ENCODE peak calls at places on chromosomes 16 and 17, in ten cellular contexts. O, K, Z, R, W, G, S, P, M and A are unnamed samples.

GRCh38 chr16:30876867-30877266 is 17.0 kb downstream of the BCL7C start:
- DNase-seq in R (no peak), O (no peak), M (no peak), G (no peak), S (no peak), K (peak), Z (no peak), P (no peak), W (no peak), A (no peak)

GRCh38 chr17:47279062-47279801 is 25.6 kb downstream of the ITGB3 start:
- DNase-seq in S (peak), G (no peak), M (peak), R (no peak), P (peak), O (peak), Z (no peak), W (peak), K (peak), A (no peak)

GRCh38 chr17:48841395-48841831 is 10.6 kb downstream of the CALCOCO2 start:
- DNase-seq in M (peak), O (no peak), P (no peak), R (no peak), K (no peak), W (no peak), S (peak), Z (peak), G (no peak), A (no peak)

GRCh38 chr16:11806721-11807120 is 9.7 kb upstream of the ZC3H7A start:
- DNase-seq in G (no peak), M (no peak), K (no peak), O (no peak), S (peak), W (peak), P (no peak), Z (no peak), R (no peak), A (no peak)

GRCh38 chr17:48429156-48429555 is 858 bp downstream of the SKAP1 start:
- DNase-seq in M (no peak), P (no peak), G (no peak), R (no peak), K (no peak), O (no peak), W (no peak), S (no peak), Z (no peak), A (no peak)

GRCh38 chr16:86046901-86047300 is 147.9 kb downstream of the IRF8 start:
- DNase-seq in W (peak), R (no peak), P (no peak), G (no peak), S (no peak), K (no peak), O (no peak), M (no peak), Z (no peak), A (no peak)

GRCh38 chr16:55571-56136 is 2.0 kb downstream of the SNRNP25 start:
- DNase-seq in R (no peak), S (no peak), P (no peak), W (no peak), M (no peak), O (no peak), Z (no peak), G (no peak), K (no peak), A (no peak)

GRCh38 chr17:49898547-49899490 is 51.0 kb upstream of the TAC4 start:
- DNase-seq in W (no peak), K (peak), P (no peak), R (no peak), G (peak), O (no peak), S (no peak), Z (no peak), M (no peak), A (peak)

GRCh38 chr17:601462-602303 is 113.0 kb downstream of the VPS53 start:
- DNase-seq in M (no peak), Z (no peak), S (peak), P (no peak), K (no peak), R (no peak), G (no peak), O (no peak), W (no peak), A (no peak)

GRCh38 chr17:68288375-68288774 is 2.6 kb downstream of the SLC16A6 start:
- DNase-seq in M (no peak), O (no peak), G (no peak), K (no peak), P (no peak), Z (no peak), S (peak), W (no peak), R (no peak), A (no peak)

GRCh38 chr17:50917418-50917743 is 51.2 kb upstream of the TOB1 start:
- DNase-seq in M (no peak), P (no peak), K (no peak), G (no peak), O (no peak), S (no peak), Z (no peak), W (no peak), R (no peak), A (no peak)

GRCh38 chr16:58019866-58020538 is 5.6 kb upstream of the MMP15 start:
- DNase-seq in O (no peak), R (no peak), S (no peak), G (no peak), Z (no peak), W (peak), K (no peak), M (no peak), P (no peak), A (no peak)

GRCh38 chr16:52095466-52095865 is 451.5 kb downstream of the TOX3 start:
- DNase-seq in P (no peak), S (no peak), R (no peak), G (no peak), O (no peak), W (no peak), K (no peak), M (no peak), Z (no peak), A (no peak)

GRCh38 chr16:17238285-17239028 is 232.3 kb downstream of the XYLT1 start:
- DNase-seq in P (no peak), S (no peak), Z (no peak), G (no peak), K (no peak), O (no peak), W (no peak), R (no peak), M (no peak), A (no peak)

GRCh38 chr17:38605852-38606645 is at the start of gene SRCIN1:
- DNase-seq in K (peak), P (peak), S (no peak), G (no peak), Z (peak), O (no peak), R (peak), M (no peak), W (peak), A (peak)

GRCh38 chr17:67672592-67672991 is 45.1 kb upstream of the NOL11 start:
- DNase-seq in M (no peak), K (no peak), W (no peak), S (no peak), Z (no peak), G (no peak), R (no peak), O (no peak), P (no peak), A (no peak)

GRCh38 chr16:87645802-87646201 is 43.5 kb downstream of the JPH3 start:
- DNase-seq in Z (no peak), R (no peak), P (no peak), M (no peak), G (no peak), S (no peak), W (no peak), K (no peak), O (no peak), A (no peak)

GRCh38 chr17:10697092-10698081 is at the start of the genes ADPRM and SCO1:
- DNase-seq in O (peak), W (peak), K (peak), G (peak), M (peak), R (peak), P (peak), S (peak), Z (peak), A (peak)

GRCh38 chr17:57597531-57598453 is 147.3 kb downstream of the CCDC182 start:
- DNase-seq in S (peak), M (peak), O (peak), Z (no peak), G (peak), R (peak), W (peak), P (peak), K (peak), A (peak)

GRCh38 chr16:556479-557173 is 3.6 kb upstream of the PRR35 start:
- DNase-seq in W (no peak), Z (no peak), S (no peak), M (no peak), K (no peak), O (no peak), R (no peak), G (no peak), P (no peak), A (no peak)

GRCh38 chr17:70033165-70033564 is 41.9 kb upstream of the KCNJ16 start:
- DNase-seq in R (no peak), W (no peak), O (no peak), Z (no peak), M (no peak), G (no peak), S (no peak), P (no peak), K (no peak), A (no peak)

GRCh38 chr17:31745964-31746650 is 112.9 kb downstream of the COPRS start:
- DNase-seq in M (no peak), W (no peak), Z (no peak), G (no peak), P (no peak), R (no peak), K (no peak), S (no peak), O (no peak), A (no peak)

GRCh38 chr17:31744541-31744951 is 114.5 kb downstream of the COPRS start:
- DNase-seq in K (no peak), W (no peak), Z (no peak), R (no peak), P (no peak), S (peak), M (no peak), G (no peak), O (no peak), A (no peak)

GRCh38 chr17:31740611-31741082 is 118.4 kb downstream of the COPRS start:
- DNase-seq in G (no peak), S (peak), O (peak), R (no peak), W (no peak), K (no peak), Z (no peak), M (no peak), P (no peak), A (no peak)

GRCh38 chr17:31741371-31741770 is 117.7 kb downstream of the COPRS start:
- DNase-seq in P (no peak), S (no peak), R (no peak), G (no peak), Z (no peak), O (no peak), W (no peak), K (no peak), M (no peak), A (no peak)

DNA sequence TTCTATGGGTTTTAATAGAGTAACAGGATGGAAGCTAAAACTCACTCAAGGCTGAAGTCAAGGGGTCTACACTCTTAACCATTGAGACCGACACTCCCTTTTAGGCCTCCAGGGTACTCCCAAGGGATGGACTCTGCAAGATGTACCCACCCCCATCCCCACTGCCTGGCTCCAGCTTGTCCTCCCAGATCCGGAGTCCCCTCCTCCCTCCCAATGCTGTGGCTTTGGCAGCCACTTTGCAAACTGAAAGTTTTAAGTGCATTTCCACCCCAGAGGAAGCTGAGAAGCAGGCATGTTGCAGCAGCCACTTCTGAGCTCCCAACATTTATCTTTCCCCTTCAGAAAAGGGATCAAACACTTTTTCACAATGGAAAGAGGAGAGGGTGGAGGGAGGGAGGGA is 115.3 kb downstream of the COPRS start:
- DNase-seq in K (no peak), R (no peak), S (peak), G (no peak), M (no peak), P (no peak), O (no peak), W (no peak), Z (no peak), A (no peak)
- TF ChIP-seq CTCF in K (no peak), R (no peak), S (no peak), G (no peak), M (no peak), P (no peak), O (no peak), W (no peak), Z (no peak), A (no peak)

DNA sequence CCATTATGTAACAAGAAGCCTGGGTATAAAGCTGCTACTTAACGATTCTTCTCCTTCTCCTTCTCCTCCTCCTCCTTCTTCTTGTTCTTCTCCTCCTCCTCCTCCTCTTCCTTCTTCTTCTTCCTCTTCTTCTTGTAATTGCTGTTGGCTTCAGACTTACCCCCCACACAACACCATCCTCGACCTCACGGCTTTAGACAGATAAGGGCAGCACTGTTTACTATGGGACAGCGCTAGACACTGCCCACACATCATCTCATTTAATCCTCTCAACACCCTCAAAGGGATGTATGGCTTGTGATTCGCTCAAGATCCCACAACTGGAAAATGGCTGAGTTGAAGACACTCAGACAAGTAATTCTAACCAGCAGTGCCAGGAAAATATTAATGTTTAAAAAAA is 60.6 kb upstream of the NOG start:
- DNase-seq in M (no peak), Z (no peak), P (no peak), O (no peak), S (no peak), R (no peak), G (no peak), W (no peak), K (no peak), A (no peak)
- TF ChIP-seq CTCF in M (no peak), Z (no peak), P (no peak), O (no peak), S (no peak), R (no peak), G (no peak), W (no peak), K (no peak), A (no peak)

GRCh38 chr17:30554839-30555751 is 77.9 kb downstream of the GOSR1 start:
- DNase-seq in R (peak), M (no peak), W (peak), O (no peak), P (peak), Z (no peak), K (peak), G (peak), S (peak), A (peak)
- TF ChIP-seq CTCF in R (no peak), M (no peak), W (no peak), O (peak), P (no peak), Z (no peak), K (peak), G (peak), S (peak), A (peak)

DNA sequence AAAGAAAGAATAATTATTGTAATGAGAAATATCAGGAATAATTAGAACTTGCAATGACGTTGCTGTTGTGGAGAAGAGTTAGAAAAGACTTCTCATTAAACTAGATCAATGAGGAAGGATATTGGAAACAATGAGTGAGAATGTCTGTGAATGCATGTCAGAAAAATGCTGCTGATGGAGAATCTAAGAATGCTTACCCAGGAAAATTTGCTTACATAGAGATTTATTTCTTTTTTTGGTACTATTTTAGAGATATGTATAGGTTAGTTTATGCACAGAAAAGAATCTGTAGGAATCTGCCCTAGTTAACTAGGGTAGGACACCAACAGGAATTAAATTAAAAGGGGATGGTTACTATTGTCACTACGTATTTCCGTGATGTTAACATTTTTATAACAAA is 140.2 kb downstream of the USP31 start:
- DNase-seq in W (no peak), K (no peak), P (no peak), G (no peak), Z (no peak), R (no peak), M (no peak), O (no peak), S (no peak), A (no peak)
- TF ChIP-seq CTCF in W (no peak), K (no peak), P (no peak), G (no peak), Z (no peak), R (no peak), M (no peak), O (no peak), S (no peak), A (no peak)

GRCh38 chr17:28369684-28370034 is 448 bp downstream of the VTN start:
- DNase-seq in R (no peak), M (no peak), P (no peak), O (no peak), S (no peak), Z (no peak), G (no peak), K (no peak), W (peak), A (no peak)

GRCh38 chr17:28368915-28369683 is 1.0 kb downstream of the VTN start:
- DNase-seq in S (no peak), R (no peak), P (no peak), M (no peak), O (no peak), G (no peak), Z (no peak), K (no peak), W (peak), A (no peak)

GRCh38 chr17:28370744-28371103 is 617 bp upstream of the VTN start:
- DNase-seq in W (no peak), O (no peak), P (no peak), R (no peak), S (no peak), Z (no peak), G (no peak), M (no peak), K (no peak), A (no peak)

GRCh38 chr17:28371245-28372202 is at the start of gene SARM1:
- DNase-seq in Z (peak), M (peak), S (peak), K (peak), G (peak), R (peak), W (peak), O (peak), P (peak), A (peak)

DNA sequence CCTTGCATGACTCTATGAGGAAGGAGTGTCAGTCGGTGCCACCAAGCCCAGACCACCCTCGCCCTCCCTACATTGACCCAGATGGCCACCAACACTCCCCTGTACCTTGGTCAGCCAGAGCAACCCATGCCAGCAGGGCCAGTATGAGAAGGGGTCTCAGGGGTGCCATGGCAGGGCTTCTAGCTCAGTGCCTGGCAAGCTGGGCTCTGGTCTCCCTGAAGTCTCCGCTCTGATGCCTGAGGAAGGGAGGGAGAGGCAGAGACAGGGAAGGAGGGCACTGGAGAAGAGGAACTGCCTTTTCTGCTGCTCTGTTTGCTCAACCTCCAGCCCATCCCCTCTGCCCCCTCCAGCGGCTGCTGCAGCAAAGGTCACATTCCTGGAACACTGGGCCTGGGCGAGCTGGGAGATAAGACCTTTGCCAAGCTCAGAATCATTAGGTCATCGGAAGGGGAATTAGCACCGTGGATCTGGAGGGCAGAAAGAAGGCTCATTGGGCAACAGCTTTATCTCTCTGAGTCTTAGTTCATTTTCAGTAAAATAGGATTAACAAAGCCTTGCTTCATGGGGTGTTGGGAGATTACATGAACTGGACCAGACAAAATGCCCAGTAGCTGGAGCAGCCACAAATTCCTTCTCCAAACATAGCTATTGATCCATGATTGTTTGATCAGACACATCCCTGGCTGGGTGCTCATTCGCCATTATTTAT is at the start of gene VTN:
- DNase-seq in R (no peak), G (no peak), P (peak), K (peak), Z (no peak), M (no peak), W (peak), S (peak), O (no peak), A (peak)
- TF ChIP-seq CTCF in R (no peak), G (no peak), P (no peak), K (no peak), Z (no peak), M (no peak), W (no peak), S (no peak), O (no peak), A (no peak)

GRCh38 chr16:27222499-27223225 is 19.3 kb downstream of the KDM8 start:
- DNase-seq in M (no peak), K (no peak), R (no peak), P (peak), O (no peak), W (no peak), S (peak), G (no peak), Z (no peak), A (no peak)

GRCh38 chr16:27223701-27224100 is 20.4 kb downstream of the KDM8 start:
- DNase-seq in K (no peak), G (no peak), M (no peak), R (no peak), S (no peak), P (no peak), Z (no peak), O (no peak), W (no peak), A (no peak)

GRCh38 chr16:27224271-27224737 is 21.0 kb downstream of the KDM8 start:
- DNase-seq in R (no peak), G (no peak), P (no peak), Z (no peak), M (no peak), W (no peak), O (no peak), K (no peak), S (no peak), A (no peak)

GRCh38 chr16:27221576-27222498 is 18.5 kb downstream of the KDM8 start:
- DNase-seq in M (no peak), K (no peak), O (no peak), R (no peak), P (no peak), W (no peak), G (no peak), Z (no peak), S (peak), A (no peak)

GRCh38 chr16:27223226-27223610 is 19.9 kb downstream of the KDM8 start:
- DNase-seq in S (no peak), K (no peak), M (no peak), P (no peak), R (no peak), O (no peak), G (no peak), W (no peak), Z (no peak), A (no peak)
- TF ChIP-seq CTCF in S (peak), K (no peak), M (no peak), P (no peak), R (no peak), O (no peak), G (no peak), W (no peak), Z (no peak), A (no peak)

GRCh38 chr16:24045641-24046040 is 209.9 kb downstream of the PRKCB start:
- DNase-seq in P (no peak), O (no peak), S (no peak), W (no peak), R (peak), M (no peak), Z (no peak), K (peak), G (no peak), A (peak)
- TF ChIP-seq CTCF in P (no peak), O (no peak), S (no peak), W (no peak), R (peak), M (no peak), Z (no peak), K (peak), G (peak), A (peak)

DNA sequence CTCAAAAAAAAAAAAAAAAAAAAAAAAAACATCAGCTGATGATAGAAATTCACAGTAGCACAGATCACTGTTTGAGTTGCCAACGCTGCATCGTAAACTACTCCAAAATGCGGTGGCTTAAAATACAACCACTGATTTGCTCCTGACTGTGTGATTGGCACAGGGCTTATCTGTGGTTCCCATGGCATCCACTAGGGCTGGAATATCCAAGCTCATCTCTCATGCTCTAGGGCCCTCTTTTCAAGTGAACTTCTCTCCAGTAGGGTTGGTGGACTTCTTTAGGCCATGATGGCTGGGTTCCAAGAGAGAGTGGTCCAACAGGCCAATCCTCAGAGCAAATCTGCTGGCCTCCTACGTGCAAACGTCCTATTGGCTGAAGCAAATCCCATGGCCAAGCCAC is 15.9 kb upstream of the GPRC5B start:
- DNase-seq in G (no peak), S (no peak), Z (no peak), K (no peak), P (no peak), W (no peak), O (no peak), M (no peak), R (no peak), A (no peak)
- TF ChIP-seq CTCF in G (no peak), S (peak), Z (no peak), K (no peak), P (no peak), W (no peak), O (no peak), M (peak), R (no peak), A (no peak)